ENCODE peak calls at places on chromosomes 7 and 10, in five cellular contexts. One of them, this sample, is unnamed.

GRCh38 chr10:28087675-28088351 is 88.9 kb upstream of the ODAD2 start:
- DNase-seq in effector memory CD4-positive, alpha-beta T cell: no peak
- DNase-seq in BJ: no peak
- DNase-seq in LHCN-M2: peak
- DNase-seq in body of pancreas: no peak
- DNase-seq in this sample: no peak

GRCh38 chr10:121823993-121824463 is 103.8 kb downstream of the ATE1 start:
- DNase-seq in BJ: peak
- DNase-seq in effector memory CD4-positive, alpha-beta T cell: no peak
- DNase-seq in LHCN-M2: peak
- DNase-seq in body of pancreas: no peak
- DNase-seq in this sample: no peak

GRCh38 chr10:89120931-89121907 is 85.9 kb downstream of the CH25H start:
- DNase-seq in LHCN-M2: no peak
- DNase-seq in effector memory CD4-positive, alpha-beta T cell: no peak
- DNase-seq in BJ: no peak
- DNase-seq in body of pancreas: no peak
- DNase-seq in this sample: no peak

GRCh38 chr7:27162930-27163775 is 2.2 kb downstream of the HOXA9 start:
- DNase-seq in BJ: no peak
- DNase-seq in effector memory CD4-positive, alpha-beta T cell: no peak
- DNase-seq in LHCN-M2: no peak
- DNase-seq in body of pancreas: no peak
- DNase-seq in this sample: peak

GRCh38 chr10:29329420-29329819 is 40.5 kb downstream of the LYZL1 start:
- DNase-seq in effector memory CD4-positive, alpha-beta T cell: no peak
- DNase-seq in body of pancreas: no peak
- DNase-seq in BJ: no peak
- DNase-seq in LHCN-M2: no peak
- DNase-seq in this sample: no peak

GRCh38 chr7:38215115-38215514 is 37.1 kb downstream of the STARD3NL start:
- DNase-seq in body of pancreas: peak
- DNase-seq in effector memory CD4-positive, alpha-beta T cell: no peak
- DNase-seq in BJ: no peak
- DNase-seq in LHCN-M2: peak
- DNase-seq in this sample: no peak

GRCh38 chr10:119686465-119687191 is 35.4 kb downstream of the BAG3 start:
- DNase-seq in effector memory CD4-positive, alpha-beta T cell: peak
- DNase-seq in BJ: peak
- DNase-seq in body of pancreas: peak
- DNase-seq in LHCN-M2: peak
- DNase-seq in this sample: peak

GRCh38 chr10:86361134-86362128 is 5.2 kb downstream of the GRID1 start:
- DNase-seq in LHCN-M2: no peak
- DNase-seq in BJ: no peak
- DNase-seq in effector memory CD4-positive, alpha-beta T cell: no peak
- DNase-seq in body of pancreas: no peak
- DNase-seq in this sample: peak

GRCh38 chr10:20093600-20093999 is 277.4 kb downstream of the PLXDC2 start:
- DNase-seq in effector memory CD4-positive, alpha-beta T cell: no peak
- DNase-seq in LHCN-M2: no peak
- DNase-seq in BJ: no peak
- DNase-seq in body of pancreas: no peak
- DNase-seq in this sample: no peak

GRCh38 chr10:122678266-122678665 is 21.4 kb downstream of the C10orf120 start:
- DNase-seq in effector memory CD4-positive, alpha-beta T cell: no peak
- DNase-seq in LHCN-M2: peak
- DNase-seq in body of pancreas: no peak
- DNase-seq in BJ: no peak
- DNase-seq in this sample: no peak

GRCh38 chr7:75735581-75736350 is 3.0 kb downstream of the HIP1 start:
- DNase-seq in BJ: no peak
- DNase-seq in body of pancreas: no peak
- DNase-seq in effector memory CD4-positive, alpha-beta T cell: no peak
- DNase-seq in LHCN-M2: no peak
- DNase-seq in this sample: no peak

GRCh38 chr7:143305423-143306070 is 10.4 kb upstream of the CLCN1 start:
- DNase-seq in BJ: no peak
- DNase-seq in effector memory CD4-positive, alpha-beta T cell: peak
- DNase-seq in body of pancreas: peak
- DNase-seq in LHCN-M2: peak
- DNase-seq in this sample: peak

GRCh38 chr7:22256702-22257101 is 100.3 kb downstream of the RAPGEF5 start:
- DNase-seq in effector memory CD4-positive, alpha-beta T cell: no peak
- DNase-seq in body of pancreas: no peak
- DNase-seq in LHCN-M2: no peak
- DNase-seq in BJ: no peak
- DNase-seq in this sample: no peak

This sample was measured in transverse colon.